ENCODE peak calls at places on chromosomes 12 and 14, in seven cellular contexts. One of them, this sample, is unnamed.
A peak's percentile ranks its signal among the peaks of the same experiment; 100 is the strongest.

GRCh38 chr12:127678945-127679344 is 588.0 kb upstream of the TMEM132C start:
- DNase-seq in nucleus accumbens: no peak
- DNase-seq in islet precursor cell: no peak
- DNase-seq in GM04503: no peak
- DNase-seq in HT1080: no peak
- DNase-seq in fibroblast of the conjunctiva: no peak
- DNase-seq in ACHN: no peak
- DNase-seq in this sample: no peak

GRCh38 chr12:127247937-127248336 is 1019.0 kb upstream of the TMEM132C start:
- DNase-seq in nucleus accumbens: no peak
- DNase-seq in islet precursor cell: no peak
- DNase-seq in GM04503: no peak
- DNase-seq in HT1080: no peak
- DNase-seq in fibroblast of the conjunctiva: no peak
- DNase-seq in ACHN: no peak
- DNase-seq in this sample: no peak

GRCh38 chr12:51817027-51817953 is 31.2 kb downstream of the FIGNL2 start:
- DNase-seq in nucleus accumbens: no peak
- DNase-seq in islet precursor cell: peak; percentile 56
- DNase-seq in GM04503: no peak
- DNase-seq in HT1080: no peak
- DNase-seq in fibroblast of the conjunctiva: no peak
- DNase-seq in ACHN: no peak
- DNase-seq in this sample: no peak

GRCh38 chr14:32383337-32384009 is 54.4 kb downstream of the AKAP6 start:
- DNase-seq in nucleus accumbens: no peak
- DNase-seq in islet precursor cell: no peak
- DNase-seq in GM04503: no peak
- DNase-seq in HT1080: no peak
- DNase-seq in fibroblast of the conjunctiva: no peak
- DNase-seq in ACHN: no peak
- DNase-seq in this sample: no peak

GRCh38 chr12:39628836-39629235 is 9.2 kb upstream of the ABCD2 start:
- DNase-seq in nucleus accumbens: no peak
- DNase-seq in islet precursor cell: no peak
- DNase-seq in GM04503: no peak
- DNase-seq in HT1080: no peak
- DNase-seq in fibroblast of the conjunctiva: no peak
- DNase-seq in ACHN: no peak
- DNase-seq in this sample: no peak

GRCh38 chr12:29750131-29750927 is 33.4 kb downstream of the TMTC1 start:
- DNase-seq in nucleus accumbens: no peak
- DNase-seq in islet precursor cell: no peak
- DNase-seq in GM04503: no peak
- DNase-seq in HT1080: no peak
- DNase-seq in fibroblast of the conjunctiva: no peak
- DNase-seq in ACHN: no peak
- DNase-seq in this sample: no peak

GRCh38 chr12:68342966-68343365 is 10.8 kb upstream of the MDM1 start:
- DNase-seq in nucleus accumbens: no peak
- DNase-seq in islet precursor cell: no peak
- DNase-seq in GM04503: no peak
- DNase-seq in HT1080: no peak
- DNase-seq in fibroblast of the conjunctiva: no peak
- DNase-seq in ACHN: no peak
- DNase-seq in this sample: no peak

GRCh38 chr14:102733326-102733725 is 43.9 kb upstream of the TRAF3 start:
- DNase-seq in nucleus accumbens: no peak
- DNase-seq in islet precursor cell: peak; percentile 29
- DNase-seq in GM04503: no peak
- DNase-seq in HT1080: no peak
- DNase-seq in fibroblast of the conjunctiva: no peak
- DNase-seq in ACHN: no peak
- DNase-seq in this sample: no peak

GRCh38 chr12:12070674-12071661 is at the start of gene BCL2L14:
- DNase-seq in nucleus accumbens: no peak
- DNase-seq in islet precursor cell: no peak
- DNase-seq in GM04503: no peak
- DNase-seq in HT1080: no peak
- DNase-seq in fibroblast of the conjunctiva: no peak
- DNase-seq in ACHN: no peak
- DNase-seq in this sample: no peak

GRCh38 chr12:12011880-12012260 is 58.9 kb upstream of the BCL2L14 start:
- DNase-seq in nucleus accumbens: no peak
- DNase-seq in islet precursor cell: no peak
- DNase-seq in GM04503: no peak
- DNase-seq in HT1080: no peak
- DNase-seq in fibroblast of the conjunctiva: no peak
- DNase-seq in ACHN: no peak
- DNase-seq in this sample: no peak

GRCh38 chr14:74429221-74429691 is 3.2 kb upstream of the SYNDIG1L start:
- DNase-seq in nucleus accumbens: no peak
- DNase-seq in islet precursor cell: peak; percentile 44
- DNase-seq in GM04503: no peak
- DNase-seq in HT1080: no peak
- DNase-seq in fibroblast of the conjunctiva: no peak
- DNase-seq in ACHN: no peak
- DNase-seq in this sample: no peak

GRCh38 chr12:12046401-12046800 is 24.3 kb upstream of the BCL2L14 start:
- DNase-seq in nucleus accumbens: no peak
- DNase-seq in islet precursor cell: no peak
- DNase-seq in GM04503: no peak
- DNase-seq in HT1080: no peak
- DNase-seq in fibroblast of the conjunctiva: no peak
- DNase-seq in ACHN: no peak
- DNase-seq in this sample: no peak

GRCh38 chr12:24198070-24198469 is 248.6 kb upstream of the SOX5 start:
- DNase-seq in nucleus accumbens: no peak
- DNase-seq in islet precursor cell: no peak
- DNase-seq in GM04503: no peak
- DNase-seq in HT1080: no peak
- DNase-seq in fibroblast of the conjunctiva: no peak
- DNase-seq in ACHN: no peak
- DNase-seq in this sample: no peak

GRCh38 chr12:108921946-108922345 is 42.1 kb downstream of the DAO start:
- DNase-seq in nucleus accumbens: no peak
- DNase-seq in islet precursor cell: no peak
- DNase-seq in GM04503: no peak
- DNase-seq in HT1080: no peak
- DNase-seq in fibroblast of the conjunctiva: no peak
- DNase-seq in ACHN: no peak
- DNase-seq in this sample: no peak

GRCh38 chr12:12182926-12183325 is 83.9 kb downstream of the LRP6 start:
- DNase-seq in nucleus accumbens: no peak
- DNase-seq in islet precursor cell: no peak
- DNase-seq in GM04503: no peak
- DNase-seq in HT1080: peak; percentile 15
- DNase-seq in fibroblast of the conjunctiva: no peak
- DNase-seq in ACHN: no peak
- DNase-seq in this sample: no peak

GRCh38 chr14:84959796-84960515 is 570.0 kb upstream of the FLRT2 start:
- DNase-seq in nucleus accumbens: no peak
- DNase-seq in islet precursor cell: no peak
- DNase-seq in GM04503: no peak
- DNase-seq in HT1080: no peak
- DNase-seq in fibroblast of the conjunctiva: no peak
- DNase-seq in ACHN: no peak
- DNase-seq in this sample: no peak

GRCh38 chr12:2139651-2140050 is 86.9 kb downstream of the CACNA1C start:
- DNase-seq in nucleus accumbens: no peak
- DNase-seq in islet precursor cell: no peak
- DNase-seq in GM04503: no peak
- DNase-seq in HT1080: no peak
- DNase-seq in fibroblast of the conjunctiva: no peak
- DNase-seq in ACHN: no peak
- DNase-seq in this sample: no peak

GRCh38 chr14:94041551-94042346 is 15.6 kb downstream of the OTUB2 start:
- DNase-seq in nucleus accumbens: no peak
- DNase-seq in islet precursor cell: peak; percentile 56
- DNase-seq in GM04503: peak; percentile 14
- DNase-seq in HT1080: no peak
- DNase-seq in fibroblast of the conjunctiva: peak; percentile 59
- DNase-seq in ACHN: no peak
- DNase-seq in this sample: no peak

GRCh38 chr12:91926810-91927209 is 218.8 kb downstream of the BTG1 start:
- DNase-seq in nucleus accumbens: no peak
- DNase-seq in islet precursor cell: no peak
- DNase-seq in GM04503: peak; percentile 54
- DNase-seq in HT1080: peak; percentile 46
- DNase-seq in fibroblast of the conjunctiva: no peak
- DNase-seq in ACHN: no peak
- DNase-seq in this sample: no peak

GRCh38 chr12:125110641-125111360 is 45.6 kb downstream of the AACS start:
- DNase-seq in nucleus accumbens: no peak
- DNase-seq in islet precursor cell: no peak
- DNase-seq in GM04503: no peak
- DNase-seq in HT1080: no peak
- DNase-seq in fibroblast of the conjunctiva: peak; percentile 88
- DNase-seq in ACHN: no peak
- DNase-seq in this sample: no peak

GRCh38 chr14:44846232-44846824 is 115.4 kb downstream of the KLHL28 start:
- DNase-seq in nucleus accumbens: no peak
- DNase-seq in islet precursor cell: no peak
- DNase-seq in GM04503: peak; percentile 1
- DNase-seq in HT1080: peak; percentile 9
- DNase-seq in fibroblast of the conjunctiva: peak; percentile 27
- DNase-seq in ACHN: peak; percentile 52
- DNase-seq in this sample: no peak

GRCh38 chr14:21924479-21924878 is 250.9 kb upstream of the OR4E1 start:
- DNase-seq in nucleus accumbens: no peak
- DNase-seq in islet precursor cell: no peak
- DNase-seq in GM04503: no peak
- DNase-seq in HT1080: no peak
- DNase-seq in fibroblast of the conjunctiva: no peak
- DNase-seq in ACHN: no peak
- DNase-seq in this sample: no peak